ENCODE peak calls at places on chromosomes 1 and 21, in eight cellular contexts. M is PC-3, T is dorsolateral prefrontal cortex, Y is IMR-90, L is neuronal stem cell, B is ovary, G is GM23338, Q is transverse colon. I is an unnamed sample.

GRCh38 chr1:157580179-157580827 is 17.6 kb downstream of the FCRL4 start:
- DNase-seq in L (peak), T (no peak), Y (peak), G (peak), B (no peak), M (peak), Q (peak), I (no peak)

GRCh38 chr1:231217056-231217455 is 24.0 kb upstream of the GNPAT start:
- DNase-seq in Q (no peak), L (no peak), T (no peak), M (no peak), Y (no peak), B (no peak), G (no peak), I (no peak)

GRCh38 chr21:15617968-15618367 is 111.8 kb upstream of the USP25 start:
- DNase-seq in Y (peak), T (no peak), L (peak), M (peak), B (no peak), G (peak), Q (no peak), I (no peak)

GRCh38 chr1:157472302-157472701 is 80.0 kb downstream of the FCRL5 start:
- DNase-seq in Q (peak), B (no peak), T (no peak), Y (no peak), G (no peak), L (no peak), M (no peak), I (no peak)

GRCh38 chr1:19477284-19478240 is 7.8 kb downstream of the CAPZB start:
- DNase-seq in B (no peak), G (no peak), T (no peak), Y (no peak), L (no peak), M (no peak), Q (peak), I (no peak)

GRCh38 chr1:20480261-20481157 is 5.5 kb downstream of the CAMK2N1 start:
- DNase-seq in Q (peak), M (no peak), T (peak), L (no peak), G (no peak), Y (peak), B (no peak), I (peak)

GRCh38 chr1:29758764-29759499 is 522.6 kb downstream of the PTPRU start:
- DNase-seq in L (no peak), M (no peak), Y (no peak), T (no peak), Q (no peak), G (peak), B (no peak), I (no peak)

GRCh38 chr1:215637041-215637573 is 70.0 kb downstream of the KCTD3 start:
- DNase-seq in T (no peak), Y (peak), B (peak), G (no peak), L (no peak), M (no peak), Q (peak), I (no peak)

GRCh38 chr1:225811622-225812487 is 1.9 kb downstream of the EPHX1 start:
- DNase-seq in T (no peak), M (peak), Q (peak), L (no peak), Y (no peak), G (peak), B (no peak), I (no peak)

GRCh38 chr1:1946540-1946939 is 27.5 kb upstream of the TMEM52 start:
- DNase-seq in M (no peak), B (peak), L (no peak), Y (peak), G (no peak), T (no peak), Q (no peak), I (no peak)

GRCh38 chr1:40944326-40944725 is 35.2 kb upstream of the CTPS1 start:
- DNase-seq in Y (peak), B (peak), L (no peak), T (no peak), Q (peak), G (peak), M (peak), I (no peak)

GRCh38 chr1:89865498-89866385 is 44.9 kb downstream of the LRRC8D start:
- DNase-seq in T (no peak), Q (no peak), M (peak), G (no peak), Y (peak), B (no peak), L (no peak), I (no peak)

GRCh38 chr1:228376651-228377631 is 29.7 kb downstream of the TRIM11 start:
- DNase-seq in T (peak), L (no peak), B (peak), Y (no peak), G (no peak), M (no peak), Q (no peak), I (no peak)

GRCh38 chr1:209008586-209008985 is 574.9 kb upstream of the CAMK1G start:
- DNase-seq in Q (no peak), T (no peak), Y (no peak), M (peak), G (no peak), L (no peak), B (no peak), I (no peak)

GRCh38 chr1:25642710-25643109 is 26.1 kb downstream of the MAN1C1 start:
- DNase-seq in T (no peak), Q (peak), M (no peak), G (no peak), L (no peak), B (no peak), Y (peak), I (no peak)

GRCh38 chr1:119537979-119538378 is 31.0 kb downstream of the HSD3B1 start:
- DNase-seq in L (no peak), Y (no peak), Q (no peak), B (no peak), T (no peak), M (no peak), G (no peak), I (no peak)

GRCh38 chr1:109671067-109671466 is 3.2 kb downstream of the GSTM2 start:
- DNase-seq in T (no peak), G (no peak), Y (peak), M (no peak), Q (peak), B (no peak), L (no peak), I (no peak)

GRCh38 chr1:204583909-204584632 is 67.9 kb downstream of the MDM4 start:
- DNase-seq in M (peak), Y (no peak), Q (no peak), L (no peak), B (no peak), G (no peak), T (peak), I (no peak)

GRCh38 chr1:23597635-23598388 is 38.5 kb upstream of the ID3 start:
- DNase-seq in G (peak), B (no peak), T (no peak), L (no peak), Q (no peak), M (no peak), Y (no peak), I (no peak)

GRCh38 chr1:211474426-211474825 is 17.5 kb downstream of the RD3 start:
- DNase-seq in M (no peak), T (no peak), Q (no peak), Y (no peak), L (no peak), B (peak), G (no peak), I (no peak)

GRCh38 chr1:88001460-88001859 is 672.8 kb downstream of the LMO4 start:
- DNase-seq in G (no peak), Q (no peak), Y (peak), M (peak), L (no peak), B (no peak), T (no peak), I (no peak)

GRCh38 chr1:84506729-84507453 is 510 bp upstream of the GNG5 start:
- DNase-seq in Q (no peak), B (no peak), M (peak), Y (no peak), T (no peak), L (no peak), G (peak), I (no peak)

GRCh38 chr1:34781071-34781843 is at the start of gene GJB3:
- DNase-seq in Q (peak), Y (no peak), T (no peak), G (peak), L (no peak), B (no peak), M (peak), I (no peak)

GRCh38 chr1:155263067-155263466 is 907 bp upstream of the SCAMP3 start:
- DNase-seq in B (no peak), Y (no peak), M (no peak), T (no peak), G (no peak), L (no peak), Q (no peak), I (no peak)

GRCh38 chr1:118960026-118960561 is 28.0 kb downstream of the TBX15 start:
- DNase-seq in Q (no peak), T (no peak), B (no peak), L (no peak), Y (no peak), M (peak), G (peak), I (no peak)

GRCh38 chr21:26948194-26948593 is 18.7 kb downstream of the ADAMTS5 start:
- DNase-seq in G (no peak), Q (no peak), Y (peak), M (no peak), T (no peak), B (no peak), L (no peak), I (no peak)

GRCh38 chr1:106266786-106267185 is 789.7 kb upstream of the PRMT6 start:
- DNase-seq in T (no peak), G (no peak), L (no peak), B (no peak), M (no peak), Q (no peak), Y (no peak), I (no peak)

GRCh38 chr21:27740084-27740483 is 773.2 kb upstream of the ADAMTS5 start:
- DNase-seq in Y (no peak), L (no peak), Q (no peak), T (no peak), M (no peak), B (no peak), G (peak), I (no peak)

GRCh38 chr1:22077728-22078127 is 25.2 kb downstream of the CDC42 start:
- DNase-seq in T (no peak), Q (no peak), Y (peak), G (no peak), L (no peak), M (no peak), B (no peak), I (no peak)
- H3K27ac ChIP-seq in T (no peak), Q (no peak), Y (no peak), G (no peak), L (no peak), M (no peak), B (no peak), I (no peak)

DNA sequence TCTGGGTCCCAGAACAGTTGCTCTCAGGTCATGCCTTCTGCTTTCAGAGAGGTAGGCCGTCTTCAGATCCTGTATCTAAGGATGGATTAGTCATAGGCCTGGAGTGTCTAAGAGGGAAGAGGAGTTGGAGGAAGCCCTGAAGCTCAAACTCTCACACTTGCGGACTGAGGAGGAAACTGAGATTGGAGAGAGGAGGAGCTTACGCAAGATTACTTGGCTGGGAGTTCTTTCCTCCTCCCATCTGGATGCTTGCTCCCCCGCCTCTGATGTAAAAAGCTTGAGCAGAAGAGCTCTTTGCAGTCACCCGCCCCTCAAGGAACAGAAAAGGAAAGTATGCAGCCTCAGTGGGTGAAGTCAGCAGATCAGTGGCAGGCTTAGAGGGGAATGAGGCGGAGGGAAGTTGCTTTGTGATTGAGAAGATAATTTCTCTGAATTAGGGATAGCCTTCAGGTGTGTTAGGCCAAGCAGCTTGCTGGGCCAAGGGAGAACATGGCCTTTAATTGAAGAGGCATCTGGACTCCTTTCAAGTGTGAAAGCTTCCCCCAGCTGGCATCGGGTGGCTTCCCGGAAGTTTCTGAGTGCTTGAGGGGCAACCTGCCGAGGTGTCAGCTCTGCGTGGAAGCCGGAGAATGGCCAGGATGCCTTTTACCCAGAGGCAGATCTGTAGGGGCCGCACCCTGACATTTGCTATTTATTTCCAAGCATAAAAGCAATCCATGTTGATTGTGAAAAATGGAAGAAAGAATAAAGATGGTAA is 6.6 kb downstream of the ADORA1 start:
- DNase-seq in Q (peak), G (peak), T (no peak), M (peak), B (peak), Y (peak), L (no peak), I (no peak)
- H3K27ac ChIP-seq in Q (peak), G (no peak), T (peak), M (no peak), B (no peak), Y (no peak), L (no peak), I (peak)

DNA sequence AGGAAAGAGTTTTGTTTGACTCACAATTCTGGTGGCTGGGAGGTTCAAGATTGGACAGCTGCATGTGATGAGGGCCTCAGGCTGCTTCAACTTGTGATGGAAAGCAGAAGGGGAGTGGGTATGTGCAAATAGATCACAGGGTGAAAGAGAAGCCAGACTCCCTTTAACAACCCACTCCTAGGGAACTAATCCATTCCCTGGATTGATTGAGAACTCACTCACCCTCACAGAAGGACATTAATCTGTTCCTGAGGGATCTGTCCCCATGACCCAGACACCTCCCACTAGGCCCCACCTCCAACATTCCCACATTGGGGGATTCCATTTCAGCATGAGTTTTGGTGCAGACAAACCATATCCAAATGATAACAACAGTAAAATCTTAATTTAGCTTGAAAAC is 25.6 kb downstream of the UBE2T start:
- DNase-seq in G (no peak), M (no peak), L (no peak), Q (no peak), Y (no peak), B (no peak), T (no peak), I (no peak)
- H3K27ac ChIP-seq in G (no peak), M (no peak), L (no peak), Q (no peak), Y (no peak), B (no peak), T (no peak), I (no peak)

GRCh38 chr1:234940841-234941240 is 187.8 kb downstream of the TOMM20 start:
- DNase-seq in G (no peak), Q (no peak), M (no peak), L (no peak), Y (no peak), B (no peak), T (no peak), I (no peak)
- H3K27ac ChIP-seq in G (no peak), Q (no peak), M (no peak), L (no peak), Y (no peak), B (no peak), T (no peak), I (no peak)

I was measured in substantia nigra.